ENCODE peak calls at places on chromosomes 13 and 19, in seven cellular contexts. One of them, this sample, is unnamed.

GRCh38 chr19:38224014-38224862 is at the start of gene DPF1:
- DNase-seq in glutamatergic neuron: peak; percentile 93
- DNase-seq in neural crest cell: peak; percentile 84
- DNase-seq in ovary: no peak
- DNase-seq in thyroid gland: no peak
- DNase-seq in tibial artery: no peak
- DNase-seq in upper lobe of right lung: no peak
- DNase-seq in this sample: peak; percentile 49

GRCh38 chr19:12757544-12758274 is 6.1 kb downstream of the BEST2 start:
- DNase-seq in thyroid gland: peak; percentile 68
- DNase-seq in neural crest cell: peak; percentile 87
- DNase-seq in ovary: peak; percentile 84
- DNase-seq in glutamatergic neuron: peak; percentile 88
- DNase-seq in upper lobe of right lung: peak; percentile 86
- DNase-seq in tibial artery: peak; percentile 59
- DNase-seq in this sample: peak; percentile 80

GRCh38 chr19:55259540-55260210 is 858 bp upstream of the PPP6R1 start:
- DNase-seq in ovary: peak; percentile 72
- DNase-seq in thyroid gland: no peak
- DNase-seq in tibial artery: no peak
- DNase-seq in glutamatergic neuron: no peak
- DNase-seq in neural crest cell: peak; percentile 23
- DNase-seq in upper lobe of right lung: no peak
- DNase-seq in this sample: peak; percentile 44

GRCh38 chr19:48279747-48280146 is 9.9 kb downstream of the ZNF114 start:
- DNase-seq in thyroid gland: no peak
- DNase-seq in ovary: peak; percentile 21
- DNase-seq in neural crest cell: no peak
- DNase-seq in tibial artery: no peak
- DNase-seq in upper lobe of right lung: peak; percentile 39
- DNase-seq in glutamatergic neuron: no peak
- DNase-seq in this sample: no peak

GRCh38 chr19:48629599-48630288 is 7.4 kb downstream of the DBP start:
- DNase-seq in ovary: peak; percentile 92
- DNase-seq in glutamatergic neuron: peak; percentile 87
- DNase-seq in upper lobe of right lung: peak; percentile 75
- DNase-seq in neural crest cell: no peak
- DNase-seq in tibial artery: no peak
- DNase-seq in thyroid gland: peak; percentile 27
- DNase-seq in this sample: peak; percentile 56

GRCh38 chr13:110944121-110944967 is 29.5 kb upstream of the ANKRD10 start:
- DNase-seq in thyroid gland: no peak
- DNase-seq in neural crest cell: no peak
- DNase-seq in upper lobe of right lung: no peak
- DNase-seq in tibial artery: no peak
- DNase-seq in glutamatergic neuron: peak; percentile 45
- DNase-seq in ovary: no peak
- DNase-seq in this sample: peak; percentile 42

GRCh38 chr13:39353988-39354387 is 249.0 kb downstream of the LHFPL6 start:
- DNase-seq in tibial artery: no peak
- DNase-seq in ovary: no peak
- DNase-seq in upper lobe of right lung: no peak
- DNase-seq in thyroid gland: no peak
- DNase-seq in glutamatergic neuron: no peak
- DNase-seq in neural crest cell: no peak
- DNase-seq in this sample: no peak

GRCh38 chr13:46675016-46675415 is 121.9 kb downstream of the ESD start:
- DNase-seq in upper lobe of right lung: no peak
- DNase-seq in ovary: no peak
- DNase-seq in glutamatergic neuron: no peak
- DNase-seq in tibial artery: no peak
- DNase-seq in neural crest cell: no peak
- DNase-seq in thyroid gland: no peak
- DNase-seq in this sample: no peak

GRCh38 chr13:85650613-85651012 is 148.6 kb downstream of the SLITRK6 start:
- DNase-seq in upper lobe of right lung: no peak
- DNase-seq in thyroid gland: no peak
- DNase-seq in glutamatergic neuron: no peak
- DNase-seq in neural crest cell: no peak
- DNase-seq in ovary: no peak
- DNase-seq in tibial artery: no peak
- DNase-seq in this sample: no peak

GRCh38 chr13:30870049-30870884 is 35.8 kb upstream of the MEDAG start:
- DNase-seq in upper lobe of right lung: no peak
- DNase-seq in tibial artery: peak; percentile 96
- DNase-seq in ovary: peak; percentile 92
- DNase-seq in glutamatergic neuron: peak; percentile 62
- DNase-seq in neural crest cell: no peak
- DNase-seq in thyroid gland: peak; percentile 31
- DNase-seq in this sample: peak; percentile 75

GRCh38 chr13:75419656-75420055 is 62.3 kb downstream of the TBC1D4 start:
- DNase-seq in thyroid gland: peak; percentile 43
- DNase-seq in tibial artery: no peak
- DNase-seq in neural crest cell: no peak
- DNase-seq in ovary: no peak
- DNase-seq in upper lobe of right lung: no peak
- DNase-seq in glutamatergic neuron: no peak
- DNase-seq in this sample: no peak

GRCh38 chr13:64278493-64278892 is 2862.8 kb upstream of the PCDH20 start:
- DNase-seq in thyroid gland: no peak
- DNase-seq in ovary: no peak
- DNase-seq in neural crest cell: no peak
- DNase-seq in glutamatergic neuron: no peak
- DNase-seq in tibial artery: no peak
- DNase-seq in upper lobe of right lung: no peak
- DNase-seq in this sample: no peak

GRCh38 chr19:20470345-20471119 is 95.0 kb downstream of the ZNF737 start:
- DNase-seq in upper lobe of right lung: peak; percentile 65
- DNase-seq in tibial artery: no peak
- DNase-seq in ovary: peak; percentile 37
- DNase-seq in glutamatergic neuron: no peak
- DNase-seq in thyroid gland: peak; percentile 61
- DNase-seq in neural crest cell: no peak
- DNase-seq in this sample: no peak

GRCh38 chr19:40614595-40615411 is 13.6 kb downstream of the LTBP4 start:
- DNase-seq in glutamatergic neuron: peak; percentile 83
- DNase-seq in tibial artery: peak; percentile 92
- DNase-seq in thyroid gland: peak; percentile 79
- DNase-seq in upper lobe of right lung: peak; percentile 82
- DNase-seq in ovary: peak; percentile 89
- DNase-seq in neural crest cell: no peak
- DNase-seq in this sample: no peak

GRCh38 chr13:93450226-93450625 is 223.6 kb downstream of the GPC6 start:
- DNase-seq in upper lobe of right lung: no peak
- DNase-seq in thyroid gland: no peak
- DNase-seq in glutamatergic neuron: no peak
- DNase-seq in neural crest cell: no peak
- DNase-seq in ovary: no peak
- DNase-seq in tibial artery: no peak
- DNase-seq in this sample: no peak

GRCh38 chr13:55244991-55245644 is 1895.6 kb upstream of the PRR20A start:
- DNase-seq in ovary: no peak
- DNase-seq in glutamatergic neuron: no peak
- DNase-seq in neural crest cell: peak; percentile 20
- DNase-seq in tibial artery: no peak
- DNase-seq in upper lobe of right lung: no peak
- DNase-seq in thyroid gland: peak; percentile 32
- DNase-seq in this sample: no peak

GRCh38 chr19:9939301-9939913 is 3.1 kb upstream of the OLFM2 start:
- DNase-seq in thyroid gland: no peak
- DNase-seq in glutamatergic neuron: no peak
- DNase-seq in upper lobe of right lung: no peak
- DNase-seq in neural crest cell: no peak
- DNase-seq in tibial artery: no peak
- DNase-seq in ovary: no peak
- DNase-seq in this sample: no peak

GRCh38 chr13:110448230-110448629 is 113.3 kb downstream of the RAB20 start:
- DNase-seq in neural crest cell: no peak
- DNase-seq in ovary: no peak
- DNase-seq in glutamatergic neuron: no peak
- DNase-seq in upper lobe of right lung: no peak
- DNase-seq in thyroid gland: no peak
- DNase-seq in tibial artery: no peak
- DNase-seq in this sample: no peak

GRCh38 chr19:35143231-35143715 is at the start of gene FXYD7:
- DNase-seq in glutamatergic neuron: peak; percentile 82
- DNase-seq in neural crest cell: no peak
- DNase-seq in thyroid gland: no peak
- DNase-seq in ovary: peak; percentile 62
- DNase-seq in tibial artery: no peak
- DNase-seq in upper lobe of right lung: no peak
- DNase-seq in this sample: no peak
- TF ChIP-seq CTCF in glutamatergic neuron: peak; percentile 70
- TF ChIP-seq CTCF in neural crest cell: peak; percentile 53
- TF ChIP-seq CTCF in thyroid gland: no peak
- TF ChIP-seq CTCF in ovary: no peak
- TF ChIP-seq CTCF in tibial artery: peak; percentile 7
- TF ChIP-seq CTCF in upper lobe of right lung: peak; percentile 21
- TF ChIP-seq CTCF in this sample: no peak

DNA sequence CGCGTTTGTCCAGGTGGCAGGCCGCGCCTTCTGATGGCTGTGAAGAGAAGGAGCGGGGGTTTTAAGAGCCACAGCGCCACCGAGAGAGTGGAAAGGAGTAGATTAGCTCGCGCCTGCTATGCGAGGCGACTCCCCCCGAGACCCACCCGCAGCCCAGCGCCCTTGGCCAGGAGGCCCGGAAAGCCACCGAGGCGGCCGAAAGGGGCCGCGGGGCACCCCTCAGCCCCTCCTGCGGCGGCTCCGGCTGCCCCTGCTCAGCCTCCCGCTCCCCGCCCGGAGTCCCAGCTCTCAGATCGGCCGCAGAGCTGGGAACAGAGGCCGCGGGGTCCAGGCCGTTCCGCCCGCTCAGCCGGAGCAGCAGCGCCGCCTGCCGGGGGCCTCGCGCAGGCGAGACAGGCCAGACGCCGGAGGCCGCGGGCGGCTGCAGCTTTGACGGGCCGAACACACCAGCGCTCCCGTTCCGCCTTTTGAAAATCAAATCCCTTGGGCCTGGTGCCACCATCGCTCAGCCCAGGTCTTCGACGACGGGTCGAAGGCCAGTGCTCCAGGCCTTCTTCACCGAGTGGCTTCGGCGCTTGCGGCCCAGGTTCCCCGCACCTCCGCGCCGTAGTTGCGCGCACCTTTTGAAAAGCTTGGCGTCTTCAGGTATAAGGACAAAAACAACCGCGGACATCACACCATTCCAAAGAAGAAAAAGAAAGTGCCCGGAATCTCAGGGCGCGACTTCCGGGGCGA is 15.3 kb downstream of the CDX2 start:
- DNase-seq in neural crest cell: peak; percentile 86
- DNase-seq in thyroid gland: peak; percentile 67
- DNase-seq in upper lobe of right lung: peak; percentile 91
- DNase-seq in ovary: peak; percentile 83
- DNase-seq in glutamatergic neuron: peak; percentile 92
- DNase-seq in tibial artery: peak; percentile 49
- DNase-seq in this sample: peak; percentile 78
- TF ChIP-seq CTCF in neural crest cell: peak; percentile 94
- TF ChIP-seq CTCF in thyroid gland: peak; percentile 30
- TF ChIP-seq CTCF in upper lobe of right lung: peak; percentile 84
- TF ChIP-seq CTCF in ovary: peak; percentile 76
- TF ChIP-seq CTCF in glutamatergic neuron: peak; percentile 99
- TF ChIP-seq CTCF in tibial artery: peak; percentile 73
- TF ChIP-seq CTCF in this sample: peak; percentile 86

GRCh38 chr13:19089315-19089714 is 92.3 kb downstream of the TUBA3C start:
- DNase-seq in upper lobe of right lung: no peak
- DNase-seq in ovary: no peak
- DNase-seq in tibial artery: no peak
- DNase-seq in glutamatergic neuron: no peak
- DNase-seq in neural crest cell: no peak
- DNase-seq in thyroid gland: no peak
- DNase-seq in this sample: no peak
- TF ChIP-seq CTCF in upper lobe of right lung: peak; percentile 33
- TF ChIP-seq CTCF in ovary: no peak
- TF ChIP-seq CTCF in tibial artery: no peak
- TF ChIP-seq CTCF in glutamatergic neuron: no peak
- TF ChIP-seq CTCF in neural crest cell: no peak
- TF ChIP-seq CTCF in thyroid gland: no peak
- TF ChIP-seq CTCF in this sample: no peak

GRCh38 chr13:49679244-49679643 is 12.0 kb downstream of the EBPL start:
- DNase-seq in ovary: no peak
- DNase-seq in glutamatergic neuron: no peak
- DNase-seq in thyroid gland: peak; percentile 42
- DNase-seq in tibial artery: no peak
- DNase-seq in neural crest cell: no peak
- DNase-seq in upper lobe of right lung: no peak
- DNase-seq in this sample: peak; percentile 22
- TF ChIP-seq CTCF in ovary: no peak
- TF ChIP-seq CTCF in glutamatergic neuron: no peak
- TF ChIP-seq CTCF in thyroid gland: peak; percentile 30
- TF ChIP-seq CTCF in tibial artery: no peak
- TF ChIP-seq CTCF in neural crest cell: no peak
- TF ChIP-seq CTCF in upper lobe of right lung: no peak
- TF ChIP-seq CTCF in this sample: peak; percentile 51

DNA sequence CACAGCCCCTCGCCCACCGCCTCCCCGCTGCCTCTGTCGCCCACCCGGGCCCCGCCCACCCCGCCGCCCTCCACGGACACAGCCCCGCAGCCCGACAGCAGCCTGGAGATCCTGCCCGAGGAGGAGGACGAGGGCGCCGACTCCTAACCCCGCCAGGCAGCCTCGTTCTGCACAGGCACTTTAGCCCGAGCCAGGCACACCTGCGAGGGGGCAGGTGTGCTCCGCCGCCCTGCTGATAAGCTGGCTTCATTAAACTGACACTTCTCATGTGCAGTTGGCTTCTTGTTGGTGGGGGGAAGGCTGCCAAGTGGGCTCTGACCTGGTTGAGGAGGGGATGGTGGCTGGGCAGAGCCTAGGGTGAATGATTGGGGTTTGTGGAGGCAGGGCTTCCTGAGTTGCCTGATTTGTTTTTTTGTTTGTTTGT is 8.2 kb downstream of the IL4I1 start:
- DNase-seq in upper lobe of right lung: no peak
- DNase-seq in glutamatergic neuron: peak; percentile 20
- DNase-seq in neural crest cell: no peak
- DNase-seq in ovary: no peak
- DNase-seq in thyroid gland: no peak
- DNase-seq in tibial artery: no peak
- DNase-seq in this sample: no peak
- TF ChIP-seq CTCF in upper lobe of right lung: no peak
- TF ChIP-seq CTCF in glutamatergic neuron: no peak
- TF ChIP-seq CTCF in neural crest cell: no peak
- TF ChIP-seq CTCF in ovary: no peak
- TF ChIP-seq CTCF in thyroid gland: no peak
- TF ChIP-seq CTCF in tibial artery: no peak
- TF ChIP-seq CTCF in this sample: no peak

This sample was measured in DND-41.